ENCODE peak calls at places on chromosome 20, in eight cellular contexts. D is uterus, W is A549, R is heart left ventricle, O is HCT116, P is stomach, K is sigmoid colon, L is esophagus squamous epithelium. Z is an unnamed sample.

GRCh38 chr20:61056627-61057312 is 195.3 kb upstream of the CDH4 start:
- DNase-seq in O (no peak), K (peak), R (no peak), D (no peak), P (peak), L (no peak), W (no peak), Z (no peak)

GRCh38 chr20:25491446-25492038 is 84.1 kb downstream of the GINS1 start:
- DNase-seq in R (no peak), D (no peak), K (no peak), O (no peak), W (no peak), L (no peak), P (no peak), Z (no peak)

GRCh38 chr20:64169089-64169560 is 4.9 kb downstream of the MYT1 start:
- DNase-seq in R (no peak), P (no peak), L (no peak), O (no peak), K (no peak), W (no peak), D (no peak), Z (no peak)

GRCh38 chr20:58759947-58760346 is 67.3 kb downstream of the NPEPL1 start:
- DNase-seq in D (no peak), L (no peak), O (no peak), R (no peak), K (no peak), W (no peak), P (peak), Z (no peak)

GRCh38 chr20:32908334-32909292 is 49.9 kb downstream of the EFCAB8 start:
- DNase-seq in D (no peak), W (no peak), O (no peak), R (peak), K (no peak), L (no peak), P (no peak), Z (no peak)

GRCh38 chr20:57043091-57043490 is 223.3 kb downstream of the BMP7 start:
- DNase-seq in P (no peak), L (no peak), D (no peak), O (no peak), W (no peak), K (no peak), R (no peak), Z (no peak)

GRCh38 chr20:16394784-16395183 is 178.5 kb downstream of the KIF16B start:
- DNase-seq in K (no peak), W (no peak), L (no peak), D (no peak), P (no peak), O (no peak), R (no peak), Z (no peak)

GRCh38 chr20:33687370-33687915 is 1.3 kb upstream of the E2F1 start:
- DNase-seq in R (no peak), O (no peak), K (no peak), P (no peak), W (no peak), L (no peak), D (no peak), Z (no peak)

GRCh38 chr20:35283441-35284266 is 918 bp downstream of the EIF6 start:
- DNase-seq in K (no peak), W (no peak), P (no peak), O (no peak), D (no peak), L (no peak), R (no peak), Z (no peak)

GRCh38 chr20:1893721-1894470 is 1.3 kb upstream of the SIRPA start:
- DNase-seq in K (peak), D (peak), P (no peak), W (peak), O (peak), R (no peak), L (no peak), Z (no peak)

GRCh38 chr20:62401331-62401779 is 5.7 kb downstream of the CABLES2 start:
- DNase-seq in O (no peak), K (no peak), W (peak), D (no peak), L (no peak), R (no peak), P (no peak), Z (no peak)
- TF ChIP-seq CTCF in O (no peak), K (no peak), W (peak), D (no peak), L (no peak), R (no peak), P (no peak), Z (no peak)

GRCh38 chr20:15318682-15319081 is 981.3 kb upstream of the FLRT3 start:
- DNase-seq in P (no peak), O (no peak), K (no peak), R (no peak), W (no peak), D (no peak), L (no peak), Z (no peak)
- H3K4me3 ChIP-seq in P (no peak), O (no peak), K (no peak), R (no peak), W (no peak), D (no peak), L (no peak), Z (no peak)

GRCh38 chr20:38554986-38555385 is 26.0 kb upstream of the ADIG start:
- DNase-seq in P (no peak), O (no peak), L (no peak), K (no peak), D (no peak), W (no peak), R (no peak), Z (no peak)
- TF ChIP-seq POLR2A in P (no peak), O (no peak), L (no peak), K (no peak), D (no peak), W (no peak), R (no peak), Z (no peak)

GRCh38 chr20:37162674-37163073 is 16.5 kb upstream of the RPN2 start:
- DNase-seq in K (no peak), L (no peak), P (no peak), R (no peak), W (no peak), O (no peak), D (no peak), Z (no peak)

GRCh38 chr20:37166867-37167266 is 12.3 kb upstream of the RPN2 start:
- DNase-seq in W (no peak), R (no peak), D (no peak), L (no peak), K (no peak), O (no peak), P (no peak), Z (no peak)

GRCh38 chr20:37165031-37165430 is 14.1 kb upstream of the RPN2 start:
- DNase-seq in P (no peak), R (no peak), D (no peak), L (no peak), K (no peak), W (no peak), O (no peak), Z (no peak)

GRCh38 chr20:37161830-37162549 is 17.1 kb upstream of the RPN2 start:
- DNase-seq in O (no peak), P (no peak), K (no peak), R (no peak), W (no peak), D (no peak), L (no peak), Z (no peak)

DNA sequence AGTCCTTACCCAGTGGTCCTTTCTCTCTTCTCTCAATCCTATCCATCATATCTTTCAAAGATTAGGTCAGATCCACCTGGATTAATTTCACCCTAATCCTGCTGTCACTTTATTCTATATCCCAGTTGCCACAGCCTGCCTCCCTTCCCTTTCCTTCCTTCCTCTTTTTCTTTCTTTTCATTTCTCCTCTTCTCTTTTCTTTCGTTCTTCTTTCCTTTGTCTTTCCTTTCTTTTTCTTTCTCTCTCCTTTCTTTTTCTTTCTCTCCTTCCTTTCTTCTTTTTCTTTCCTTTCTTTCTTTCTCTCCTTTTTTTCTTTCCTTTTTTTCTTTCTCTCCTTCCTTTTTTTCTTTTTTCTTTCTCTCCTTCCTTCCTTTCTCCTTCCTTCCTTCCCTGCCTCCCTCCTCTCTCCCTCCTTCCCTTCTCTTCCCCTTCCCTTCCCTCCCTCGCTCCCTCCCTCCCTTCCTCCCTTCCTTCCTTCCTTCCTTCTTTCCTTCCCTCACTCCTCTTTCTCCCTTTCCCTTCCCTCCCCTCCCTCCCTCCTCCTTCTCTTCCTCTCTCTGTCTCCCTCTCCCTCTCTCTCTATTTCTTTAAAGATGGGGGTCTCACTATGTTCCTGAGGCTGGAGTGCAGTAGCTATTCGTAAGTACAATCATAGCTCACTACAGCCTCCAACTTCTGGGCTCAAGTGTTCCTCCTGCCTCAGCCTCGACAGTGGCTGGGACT is 15.1 kb upstream of the RPN2 start:
- DNase-seq in R (no peak), K (no peak), L (no peak), D (no peak), W (no peak), O (no peak), P (no peak), Z (no peak)
- TF ChIP-seq CTCF in R (no peak), K (no peak), L (no peak), D (no peak), W (no peak), O (no peak), P (no peak), Z (no peak)

DNA sequence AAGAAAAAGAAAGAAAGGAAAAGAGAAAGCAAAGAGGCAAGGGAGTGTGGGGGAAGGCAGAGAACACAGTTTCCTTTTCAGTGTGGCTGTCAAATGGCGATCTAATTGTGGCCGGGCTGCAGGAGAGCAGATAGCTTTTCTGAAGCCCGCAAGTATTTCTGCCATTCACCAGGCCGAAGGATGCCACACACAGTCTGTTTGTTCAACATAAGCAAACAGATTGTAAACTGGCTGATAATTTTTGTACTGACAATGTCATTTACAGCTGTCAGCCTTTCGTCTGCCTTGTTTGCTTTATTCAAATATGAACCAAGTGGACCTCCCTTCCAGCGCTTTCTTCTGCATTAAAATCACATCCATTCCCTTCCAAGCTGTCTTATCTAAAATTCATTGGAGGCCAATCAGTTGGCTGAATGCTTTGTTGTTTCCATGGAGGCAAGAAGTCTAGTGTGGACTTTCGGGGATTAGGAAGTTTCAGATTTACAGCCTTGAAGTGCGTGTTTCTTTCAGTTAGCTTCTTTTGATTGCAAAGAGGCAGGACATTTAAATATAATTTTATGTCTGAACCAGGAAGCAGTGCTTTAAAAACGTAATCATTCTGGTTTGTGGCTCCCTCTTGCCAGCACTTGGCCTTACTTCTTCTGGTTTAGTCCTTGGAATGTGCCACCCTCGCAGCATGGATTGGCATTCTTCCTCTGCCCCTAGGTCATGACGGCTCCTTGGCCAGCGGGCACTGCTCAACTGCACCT is 180.3 kb downstream of the FOXA2 start:
- DNase-seq in R (no peak), K (no peak), L (no peak), O (no peak), D (no peak), W (peak), P (no peak), Z (peak)
- H3K4me3 ChIP-seq in R (peak), K (no peak), L (peak), O (no peak), D (peak), W (peak), P (peak), Z (no peak)

GRCh38 chr20:3842332-3842930 is 4.2 kb upstream of the MAVS start:
- DNase-seq in R (no peak), W (no peak), P (no peak), L (no peak), K (no peak), D (no peak), O (no peak), Z (no peak)
- TF ChIP-seq POLR2A in R (no peak), W (no peak), P (no peak), L (no peak), K (no peak), D (no peak), O (no peak), Z (no peak)

GRCh38 chr20:50224553-50225255 is 34.1 kb downstream of the CEBPB start:
- DNase-seq in P (peak), L (no peak), K (peak), R (peak), D (peak), W (no peak), O (no peak), Z (peak)
- TF ChIP-seq CTCF in P (no peak), L (no peak), K (peak), R (no peak), D (peak), W (no peak), O (peak), Z (no peak)

GRCh38 chr20:45836841-45837240 is 3.2 kb downstream of the SNX21 start:
- DNase-seq in L (no peak), K (no peak), W (no peak), R (no peak), D (no peak), O (no peak), P (no peak), Z (no peak)

GRCh38 chr20:45833030-45833882 is at the start of gene SNX21:
- DNase-seq in R (peak), O (no peak), K (peak), D (peak), L (no peak), P (peak), W (peak), Z (peak)

GRCh38 chr20:45834797-45835161 is 1.2 kb downstream of the SNX21 start:
- DNase-seq in O (no peak), W (no peak), D (no peak), K (peak), R (no peak), P (no peak), L (no peak), Z (no peak)

GRCh38 chr20:45833883-45834796 is 541 bp downstream of the SNX21 start:
- DNase-seq in P (peak), L (no peak), D (peak), R (peak), W (peak), K (peak), O (no peak), Z (peak)

GRCh38 chr20:45835230-45836224 is 1.9 kb downstream of the SNX21 start:
- DNase-seq in P (no peak), O (no peak), R (no peak), K (peak), D (peak), W (no peak), L (no peak), Z (peak)
- H3K4me3 ChIP-seq in P (peak), O (no peak), R (peak), K (no peak), D (peak), W (no peak), L (peak), Z (no peak)

DNA sequence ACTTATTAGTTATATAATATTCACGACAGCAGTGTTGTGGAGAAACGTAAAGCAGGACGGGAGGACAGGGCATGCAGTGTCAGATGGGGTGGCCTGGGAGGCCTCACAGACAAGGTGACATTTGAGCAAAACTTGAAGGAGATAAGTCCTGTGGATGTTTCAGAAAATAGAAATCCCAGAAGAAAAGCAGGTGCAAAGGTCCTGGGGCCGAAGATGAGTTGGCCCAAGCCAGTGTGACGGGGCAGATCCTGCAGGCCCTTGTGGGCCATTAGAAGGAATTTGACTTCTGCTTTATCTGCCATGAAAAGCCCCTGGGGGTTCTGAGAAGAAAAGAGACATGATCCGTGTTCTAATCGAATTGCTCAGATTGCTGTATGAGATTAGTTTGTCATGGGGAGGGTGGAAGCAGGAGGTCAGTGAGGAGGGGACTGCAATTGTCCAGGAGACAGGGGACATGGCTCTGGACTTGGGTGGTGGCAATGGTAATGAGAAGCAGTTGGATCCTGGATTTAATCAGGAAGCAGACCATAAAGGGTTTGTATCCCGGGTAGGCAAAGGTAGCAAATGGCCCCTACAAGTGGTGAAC is 437.4 kb upstream of the SULF2 start:
- DNase-seq in L (no peak), W (no peak), D (no peak), P (no peak), O (no peak), R (no peak), K (no peak), Z (no peak)
- TF ChIP-seq POLR2A in L (no peak), W (no peak), D (no peak), P (no peak), O (no peak), R (no peak), K (no peak), Z (no peak)

GRCh38 chr20:19886666-19887288 is 128.7 kb downstream of the RIN2 start:
- DNase-seq in O (no peak), L (no peak), K (no peak), P (no peak), W (peak), D (no peak), R (no peak), Z (peak)
- TF ChIP-seq CTCF in O (peak), L (no peak), K (no peak), P (no peak), W (peak), D (no peak), R (no peak), Z (no peak)